ENCODE peak calls at places on chromosomes 1 and 21, in seven cellular contexts. One of them, this sample, is unnamed.

GRCh38 chr1:52574594-52574993 is 21.7 kb upstream of the TUT4 start:
- DNase-seq in tibial nerve: no peak
- DNase-seq in cardiac fibroblast: peak; percentile 94
- DNase-seq in GM20000: no peak
- DNase-seq in H9: no peak
- DNase-seq in AG04450: peak; percentile 90
- DNase-seq in right lobe of liver: no peak
- DNase-seq in this sample: no peak

GRCh38 chr1:99252630-99253029 is 11.7 kb upstream of the PLPPR4 start:
- DNase-seq in tibial nerve: no peak
- DNase-seq in cardiac fibroblast: no peak
- DNase-seq in GM20000: no peak
- DNase-seq in H9: no peak
- DNase-seq in AG04450: no peak
- DNase-seq in right lobe of liver: no peak
- DNase-seq in this sample: no peak

GRCh38 chr1:14677291-14677690 is 78.8 kb downstream of the KAZN start:
- DNase-seq in tibial nerve: no peak
- DNase-seq in cardiac fibroblast: peak; percentile 6
- DNase-seq in GM20000: no peak
- DNase-seq in H9: no peak
- DNase-seq in AG04450: no peak
- DNase-seq in right lobe of liver: no peak
- DNase-seq in this sample: no peak

GRCh38 chr1:227731696-227732585 is 3.2 kb downstream of the JMJD4 start:
- DNase-seq in tibial nerve: no peak
- DNase-seq in cardiac fibroblast: no peak
- DNase-seq in GM20000: no peak
- DNase-seq in H9: peak; percentile 19
- DNase-seq in AG04450: no peak
- DNase-seq in right lobe of liver: peak; percentile 44
- DNase-seq in this sample: peak; percentile 36

GRCh38 chr1:227449051-227449450 is 114.3 kb upstream of the ZNF678 start:
- DNase-seq in tibial nerve: no peak
- DNase-seq in cardiac fibroblast: no peak
- DNase-seq in GM20000: peak; percentile 52
- DNase-seq in H9: peak; percentile 72
- DNase-seq in AG04450: no peak
- DNase-seq in right lobe of liver: no peak
- DNase-seq in this sample: peak; percentile 43

GRCh38 chr1:17875882-17876280 is 120.7 kb downstream of the ACTL8 start:
- DNase-seq in tibial nerve: no peak
- DNase-seq in cardiac fibroblast: peak; percentile 35
- DNase-seq in GM20000: no peak
- DNase-seq in H9: no peak
- DNase-seq in AG04450: no peak
- DNase-seq in right lobe of liver: no peak
- DNase-seq in this sample: no peak

GRCh38 chr1:84375965-84376910 is 22.0 kb upstream of the DNASE2B start:
- DNase-seq in tibial nerve: no peak
- DNase-seq in cardiac fibroblast: no peak
- DNase-seq in GM20000: no peak
- DNase-seq in H9: no peak
- DNase-seq in AG04450: no peak
- DNase-seq in right lobe of liver: no peak
- DNase-seq in this sample: no peak

GRCh38 chr1:225931270-225932129 is 7.5 kb upstream of the PYCR2 start:
- DNase-seq in tibial nerve: no peak
- DNase-seq in cardiac fibroblast: no peak
- DNase-seq in GM20000: no peak
- DNase-seq in H9: no peak
- DNase-seq in AG04450: no peak
- DNase-seq in right lobe of liver: no peak
- DNase-seq in this sample: no peak

GRCh38 chr1:65344171-65344570 is 34.8 kb downstream of the DNAJC6 start:
- DNase-seq in tibial nerve: no peak
- DNase-seq in cardiac fibroblast: no peak
- DNase-seq in GM20000: no peak
- DNase-seq in H9: no peak
- DNase-seq in AG04450: no peak
- DNase-seq in right lobe of liver: no peak
- DNase-seq in this sample: no peak

GRCh38 chr1:30663596-30664091 is 59.7 kb downstream of the MATN1 start:
- DNase-seq in tibial nerve: no peak
- DNase-seq in cardiac fibroblast: no peak
- DNase-seq in GM20000: no peak
- DNase-seq in H9: no peak
- DNase-seq in AG04450: no peak
- DNase-seq in right lobe of liver: peak; percentile 75
- DNase-seq in this sample: no peak

DNA sequence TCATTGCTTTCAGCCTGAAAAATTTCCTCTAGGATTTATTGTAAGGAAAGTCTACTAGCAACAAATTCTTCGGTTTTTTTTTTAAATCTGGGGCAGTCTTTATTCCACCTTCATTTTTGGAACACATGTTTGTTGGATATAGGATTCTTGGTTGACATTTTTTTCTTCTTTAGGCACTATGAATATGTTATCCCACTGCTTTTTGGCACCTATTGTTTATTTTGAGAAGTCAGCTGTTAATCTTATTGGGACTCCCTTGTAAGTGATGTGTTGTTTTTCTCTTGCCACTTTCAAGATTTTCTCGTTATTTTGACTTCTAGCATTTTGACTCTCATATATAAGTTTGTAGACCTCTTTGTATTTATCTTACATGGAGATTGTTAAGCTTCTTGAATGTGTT is 99.3 kb downstream of the NPHS2 start:
- DNase-seq in tibial nerve: no peak
- DNase-seq in cardiac fibroblast: no peak
- DNase-seq in GM20000: no peak
- DNase-seq in H9: no peak
- DNase-seq in AG04450: no peak
- DNase-seq in right lobe of liver: no peak
- DNase-seq in this sample: no peak
- TF ChIP-seq CTCF in tibial nerve: no peak
- TF ChIP-seq CTCF in cardiac fibroblast: no peak
- TF ChIP-seq CTCF in GM20000: no peak
- TF ChIP-seq CTCF in H9: no peak
- TF ChIP-seq CTCF in AG04450: no peak
- TF ChIP-seq CTCF in right lobe of liver: no peak
- TF ChIP-seq CTCF in this sample: no peak

GRCh38 chr1:185317034-185317885 is at the start of gene IVNS1ABP:
- DNase-seq in tibial nerve: peak; percentile 88
- DNase-seq in cardiac fibroblast: peak; percentile 95
- DNase-seq in GM20000: peak; percentile 96
- DNase-seq in H9: peak; percentile 99
- DNase-seq in AG04450: peak; percentile 67
- DNase-seq in right lobe of liver: peak; percentile 97
- DNase-seq in this sample: peak; percentile 90
- TF ChIP-seq CTCF in tibial nerve: peak; percentile 23
- TF ChIP-seq CTCF in cardiac fibroblast: peak; percentile 32
- TF ChIP-seq CTCF in GM20000: peak; percentile 44
- TF ChIP-seq CTCF in H9: peak; percentile 48
- TF ChIP-seq CTCF in AG04450: peak; percentile 10
- TF ChIP-seq CTCF in right lobe of liver: peak; percentile 27
- TF ChIP-seq CTCF in this sample: no peak

DNA sequence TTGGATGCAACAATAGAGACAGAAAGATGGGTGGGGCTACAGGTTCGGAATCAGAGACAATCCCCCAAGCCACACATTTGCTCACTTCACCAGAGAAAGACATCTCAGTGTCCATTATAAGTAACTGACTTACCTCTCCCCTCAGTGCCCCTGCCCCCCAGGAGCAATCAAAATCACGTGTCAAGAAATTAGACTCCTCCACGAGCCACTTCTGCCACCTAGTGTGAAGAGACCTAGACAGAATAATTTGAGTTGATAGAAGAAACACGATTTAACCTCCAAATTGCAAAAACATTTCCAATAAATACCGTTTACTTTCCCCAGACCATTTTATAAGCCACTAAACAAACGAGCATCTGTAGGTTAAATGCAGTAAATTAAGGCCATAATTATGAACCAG is 123.2 kb downstream of the SLC30A10 start:
- DNase-seq in tibial nerve: no peak
- DNase-seq in cardiac fibroblast: no peak
- DNase-seq in GM20000: no peak
- DNase-seq in H9: no peak
- DNase-seq in AG04450: no peak
- DNase-seq in right lobe of liver: no peak
- DNase-seq in this sample: no peak
- TF ChIP-seq CTCF in tibial nerve: no peak
- TF ChIP-seq CTCF in cardiac fibroblast: no peak
- TF ChIP-seq CTCF in GM20000: no peak
- TF ChIP-seq CTCF in H9: no peak
- TF ChIP-seq CTCF in AG04450: peak; percentile 6
- TF ChIP-seq CTCF in right lobe of liver: no peak
- TF ChIP-seq CTCF in this sample: no peak

DNA sequence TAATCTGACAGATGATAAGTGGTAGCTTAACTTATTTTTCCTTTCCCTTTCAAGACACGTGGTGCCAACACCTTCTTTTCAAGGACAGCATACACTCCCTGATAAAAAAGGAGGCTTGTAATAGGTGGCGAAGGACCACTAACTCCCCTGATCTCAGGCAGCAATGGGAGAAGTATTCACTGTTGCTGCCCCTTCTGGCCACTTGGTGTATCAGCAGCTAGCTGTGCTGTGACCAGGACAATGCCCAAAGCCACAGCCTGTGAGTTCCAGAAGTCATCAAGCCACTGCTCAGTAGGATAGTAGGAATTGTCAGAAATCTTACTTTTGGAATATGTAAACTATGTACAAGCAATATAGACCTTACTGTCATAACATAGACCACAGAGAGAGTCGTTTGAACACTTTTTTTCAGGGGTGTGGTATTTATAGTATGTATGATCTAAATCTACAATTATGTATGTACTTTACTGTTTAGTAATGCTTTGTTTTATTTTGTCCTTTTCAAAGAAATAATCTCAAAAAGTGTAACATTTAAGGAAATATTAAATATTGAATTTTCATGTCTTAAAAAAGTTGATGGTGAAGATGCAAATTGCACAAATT is 248.3 kb upstream of the CAMK1G start:
- DNase-seq in tibial nerve: peak; percentile 11
- DNase-seq in cardiac fibroblast: peak; percentile 27
- DNase-seq in GM20000: peak; percentile 45
- DNase-seq in H9: peak; percentile 79
- DNase-seq in AG04450: peak; percentile 4
- DNase-seq in right lobe of liver: no peak
- DNase-seq in this sample: peak; percentile 72
- TF ChIP-seq CTCF in tibial nerve: peak; percentile 31
- TF ChIP-seq CTCF in cardiac fibroblast: peak; percentile 89
- TF ChIP-seq CTCF in GM20000: peak; percentile 71
- TF ChIP-seq CTCF in H9: peak; percentile 81
- TF ChIP-seq CTCF in AG04450: peak; percentile 89
- TF ChIP-seq CTCF in right lobe of liver: peak; percentile 69
- TF ChIP-seq CTCF in this sample: peak; percentile 84

DNA sequence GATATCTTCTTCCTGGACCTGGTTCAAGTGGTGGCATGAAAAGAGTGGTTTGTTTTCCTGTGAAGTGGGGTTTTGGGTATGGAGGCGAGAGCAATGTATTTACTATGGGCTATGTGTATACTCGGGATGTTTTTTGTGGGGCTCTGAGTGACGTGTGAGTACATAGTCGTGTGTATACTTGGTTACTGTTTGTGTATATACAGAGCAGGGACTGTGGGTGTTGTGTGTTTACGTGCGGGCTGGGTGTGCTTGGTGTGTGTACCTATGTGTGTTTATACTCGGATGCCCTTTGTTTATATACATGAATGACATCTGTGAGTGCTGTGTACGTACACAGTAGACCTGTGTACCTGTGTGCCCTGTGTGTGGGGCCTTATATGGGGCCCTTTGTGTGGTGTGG is 50.0 kb downstream of the YARS1 start:
- DNase-seq in tibial nerve: no peak
- DNase-seq in cardiac fibroblast: no peak
- DNase-seq in GM20000: no peak
- DNase-seq in H9: no peak
- DNase-seq in AG04450: no peak
- DNase-seq in right lobe of liver: no peak
- DNase-seq in this sample: no peak
- TF ChIP-seq CTCF in tibial nerve: no peak
- TF ChIP-seq CTCF in cardiac fibroblast: no peak
- TF ChIP-seq CTCF in GM20000: no peak
- TF ChIP-seq CTCF in H9: no peak
- TF ChIP-seq CTCF in AG04450: no peak
- TF ChIP-seq CTCF in right lobe of liver: no peak
- TF ChIP-seq CTCF in this sample: no peak

GRCh38 chr1:109075531-109076490 is at the start of gene TAF13:
- DNase-seq in tibial nerve: peak; percentile 86
- DNase-seq in cardiac fibroblast: peak; percentile 97
- DNase-seq in GM20000: peak; percentile 96
- DNase-seq in H9: peak; percentile 97
- DNase-seq in AG04450: peak; percentile 91
- DNase-seq in right lobe of liver: peak; percentile 95
- DNase-seq in this sample: peak; percentile 96
- TF ChIP-seq CTCF in tibial nerve: peak; percentile 25
- TF ChIP-seq CTCF in cardiac fibroblast: peak; percentile 3
- TF ChIP-seq CTCF in GM20000: no peak
- TF ChIP-seq CTCF in H9: peak; percentile 10
- TF ChIP-seq CTCF in AG04450: peak; percentile 41
- TF ChIP-seq CTCF in right lobe of liver: peak; percentile 21
- TF ChIP-seq CTCF in this sample: no peak

DNA sequence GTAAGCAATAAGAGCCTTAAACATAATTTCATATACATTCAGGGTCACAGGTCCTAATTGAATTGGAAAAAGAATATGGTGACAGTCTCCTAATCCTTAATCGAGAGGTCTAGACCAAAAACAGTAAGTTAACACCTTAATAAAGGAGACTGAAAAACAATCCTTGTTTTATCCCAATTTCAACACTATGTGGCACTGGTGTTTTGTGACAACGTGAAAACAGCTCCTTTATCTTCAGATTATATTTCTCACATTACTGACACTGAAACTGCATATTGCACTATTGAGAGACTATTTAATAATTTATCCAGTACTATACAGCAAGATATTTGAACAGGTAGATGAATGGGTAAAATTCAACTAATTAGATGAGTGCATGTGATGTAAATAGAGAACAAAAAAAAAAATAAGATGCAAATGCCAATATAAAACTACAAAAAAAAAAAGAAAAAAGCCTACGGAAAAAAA is 34.1 kb downstream of the TP53BP2 start:
- DNase-seq in tibial nerve: no peak
- DNase-seq in cardiac fibroblast: peak; percentile 64
- DNase-seq in GM20000: no peak
- DNase-seq in H9: no peak
- DNase-seq in AG04450: no peak
- DNase-seq in right lobe of liver: no peak
- DNase-seq in this sample: no peak
- TF ChIP-seq CTCF in tibial nerve: peak; percentile 48
- TF ChIP-seq CTCF in cardiac fibroblast: peak; percentile 35
- TF ChIP-seq CTCF in GM20000: no peak
- TF ChIP-seq CTCF in H9: peak; percentile 56
- TF ChIP-seq CTCF in AG04450: peak; percentile 44
- TF ChIP-seq CTCF in right lobe of liver: peak; percentile 60
- TF ChIP-seq CTCF in this sample: peak; percentile 16

DNA sequence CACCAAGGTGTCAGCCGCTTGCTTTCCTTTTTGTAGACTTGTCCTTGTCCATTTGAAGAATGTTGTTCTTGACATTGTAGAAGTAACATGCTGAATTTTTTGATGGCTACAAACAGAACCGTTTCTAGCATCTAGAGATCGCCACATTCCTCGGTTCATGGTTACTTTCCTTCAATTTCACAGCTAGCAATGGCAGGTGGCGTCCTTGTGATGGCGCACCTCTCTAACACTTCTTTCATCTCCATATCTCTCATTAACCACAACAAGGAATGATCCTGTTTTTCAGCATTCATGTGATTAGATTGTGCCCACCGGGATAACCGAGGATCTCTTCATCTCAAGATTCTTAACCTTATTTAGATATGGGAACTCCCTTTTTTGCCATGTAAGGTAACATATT is 2129.8 kb downstream of the NCAM2 start:
- DNase-seq in tibial nerve: no peak
- DNase-seq in cardiac fibroblast: no peak
- DNase-seq in GM20000: no peak
- DNase-seq in H9: peak; percentile 29
- DNase-seq in AG04450: no peak
- DNase-seq in right lobe of liver: no peak
- DNase-seq in this sample: no peak
- TF ChIP-seq CTCF in tibial nerve: no peak
- TF ChIP-seq CTCF in cardiac fibroblast: no peak
- TF ChIP-seq CTCF in GM20000: no peak
- TF ChIP-seq CTCF in H9: peak; percentile 76
- TF ChIP-seq CTCF in AG04450: no peak
- TF ChIP-seq CTCF in right lobe of liver: no peak
- TF ChIP-seq CTCF in this sample: no peak

This sample was measured in glutamatergic neuron.